ENCODE peak calls at places on chromosomes 3 and 15, in four cellular contexts. P is BE2C, Y is fibroblast of the aortic adventitia, S is esophagus squamous epithelium. C is an unnamed sample.

GRCh38 chr15:60859996-60860494 is 369.1 kb downstream of the RORA start:
- DNase-seq in P (no peak), Y (no peak), S (no peak), C (no peak)

GRCh38 chr3:33848624-33849347 is 50.4 kb downstream of the PDCD6IP start:
- DNase-seq in P (no peak), Y (no peak), S (no peak), C (no peak)

GRCh38 chr3:187186801-187187421 is 10.4 kb upstream of the RTP1 start:
- DNase-seq in P (no peak), Y (peak; percentile 96), S (no peak), C (no peak)

GRCh38 chr3:169091196-169091595 is 572.3 kb downstream of the MECOM start:
- DNase-seq in P (no peak), Y (peak; percentile 73), S (no peak), C (no peak)

GRCh38 chr15:48978638-48979037 is 14.9 kb upstream of the SHC4 start:
- DNase-seq in P (peak; percentile 11), Y (no peak), S (no peak), C (no peak)

GRCh38 chr15:78456391-78456790 is 18.4 kb downstream of the IREB2 start:
- DNase-seq in P (no peak), Y (no peak), S (no peak), C (no peak)

GRCh38 chr3:149579838-149580542 is 77.8 kb downstream of the WWTR1 start:
- DNase-seq in P (no peak), Y (peak; percentile 76), S (no peak), C (no peak)

GRCh38 chr15:52464478-52464877 is 64.2 kb downstream of the MYO5A start:
- DNase-seq in P (no peak), Y (no peak), S (no peak), C (no peak)

GRCh38 chr3:37935756-37936666 is 54.6 kb upstream of the VILL start:
- DNase-seq in P (no peak), Y (peak; percentile 97), S (no peak), C (no peak)

GRCh38 chr3:35739964-35740527 is 100.7 kb downstream of the ARPP21 start:
- DNase-seq in P (no peak), Y (no peak), S (no peak), C (no peak)

GRCh38 chr3:159322322-159322939 is 520.6 kb downstream of the MFSD1 start:
- DNase-seq in P (peak; percentile 60), Y (peak; percentile 17), S (no peak), C (peak; percentile 70)

GRCh38 chr3:40387001-40387894 is at the start of gene ENTPD3:
- DNase-seq in P (peak; percentile 8), Y (no peak), S (no peak), C (peak; percentile 61)

GRCh38 chr15:74784854-74785715 is 3.2 kb downstream of the CSK start:
- DNase-seq in P (no peak), Y (no peak), S (no peak), C (no peak)

GRCh38 chr15:75561888-75562287 is 17.2 kb downstream of the PTPN9 start:
- DNase-seq in P (no peak), Y (no peak), S (no peak), C (no peak)

GRCh38 chr15:64775551-64776401 is at the start of gene RBPMS2:
- DNase-seq in P (peak; percentile 34), Y (no peak), S (no peak), C (peak; percentile 69)

DNA sequence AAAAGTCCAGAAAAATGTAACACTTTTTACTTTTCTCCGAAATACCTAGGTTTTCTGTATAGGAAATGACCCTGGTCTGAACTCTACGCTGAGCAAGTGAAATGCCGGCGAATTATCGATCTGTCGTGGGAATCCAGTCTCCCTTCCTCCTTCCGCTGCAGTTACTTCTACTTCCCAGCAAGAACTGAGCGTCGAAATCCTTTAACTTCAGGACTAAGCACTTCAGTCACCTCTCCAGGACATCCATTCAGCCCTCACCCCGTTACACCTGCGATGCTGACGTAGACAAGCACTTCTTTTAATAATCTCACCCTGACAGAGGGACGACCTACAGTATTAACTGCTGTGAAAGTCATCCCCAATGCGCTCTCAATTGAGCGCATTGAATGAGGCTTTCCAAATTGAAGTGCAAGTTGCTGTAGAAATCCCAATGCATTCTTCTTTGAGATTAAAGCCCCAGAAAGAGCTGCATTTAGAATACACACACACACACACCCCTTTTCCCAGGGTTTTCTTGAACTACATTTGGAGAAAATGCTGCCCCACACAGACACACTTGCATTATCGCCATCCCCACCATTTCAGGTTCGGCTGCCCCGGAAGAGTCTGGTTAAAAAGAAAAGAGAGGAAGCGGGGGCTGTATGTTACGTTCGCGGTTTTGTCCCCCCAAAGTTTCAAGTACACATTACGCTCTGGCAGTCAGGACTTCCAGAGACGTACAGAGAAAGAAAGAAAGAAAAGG is 1.2 kb downstream of the TOP2B start:
- DNase-seq in P (no peak), Y (peak; percentile 33), S (no peak), C (peak; percentile 22)
- TF ChIP-seq CTCF in P (no peak), Y (no peak), S (no peak), C (no peak)

GRCh38 chr3:26118165-26118564 is 328.3 kb downstream of the OXSM start:
- DNase-seq in P (no peak), Y (no peak), S (no peak), C (no peak)
- TF ChIP-seq CTCF in P (no peak), Y (no peak), S (no peak), C (no peak)

GRCh38 chr3:176647988-176648387 is 549.3 kb downstream of the TBL1XR1 start:
- DNase-seq in P (no peak), Y (no peak), S (no peak), C (no peak)

GRCh38 chr3:176650478-176650877 is 546.8 kb downstream of the TBL1XR1 start:
- DNase-seq in P (no peak), Y (no peak), S (no peak), C (no peak)

DNA sequence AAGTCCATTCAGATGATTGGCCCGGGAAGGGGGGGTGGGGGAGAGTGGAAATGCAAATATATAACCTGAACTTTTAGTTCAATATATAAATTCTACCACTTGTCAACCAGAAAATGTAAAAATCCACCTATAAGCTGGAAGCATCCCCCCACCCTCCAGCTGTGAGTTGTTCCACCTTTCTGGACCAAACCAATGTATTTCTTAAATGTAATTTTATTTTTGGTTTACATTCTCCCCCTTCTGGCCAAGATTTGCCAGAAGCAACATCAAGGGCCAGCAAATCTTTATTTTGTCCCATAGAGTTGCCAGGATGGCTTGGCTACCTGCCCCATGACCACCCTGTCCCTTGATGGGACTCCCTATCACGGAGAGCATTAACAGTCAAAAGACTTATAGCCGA is 545.7 kb downstream of the TBL1XR1 start:
- DNase-seq in P (no peak), Y (no peak), S (no peak), C (no peak)
- TF ChIP-seq CTCF in P (peak; percentile 7), Y (no peak), S (no peak), C (no peak)

DNA sequence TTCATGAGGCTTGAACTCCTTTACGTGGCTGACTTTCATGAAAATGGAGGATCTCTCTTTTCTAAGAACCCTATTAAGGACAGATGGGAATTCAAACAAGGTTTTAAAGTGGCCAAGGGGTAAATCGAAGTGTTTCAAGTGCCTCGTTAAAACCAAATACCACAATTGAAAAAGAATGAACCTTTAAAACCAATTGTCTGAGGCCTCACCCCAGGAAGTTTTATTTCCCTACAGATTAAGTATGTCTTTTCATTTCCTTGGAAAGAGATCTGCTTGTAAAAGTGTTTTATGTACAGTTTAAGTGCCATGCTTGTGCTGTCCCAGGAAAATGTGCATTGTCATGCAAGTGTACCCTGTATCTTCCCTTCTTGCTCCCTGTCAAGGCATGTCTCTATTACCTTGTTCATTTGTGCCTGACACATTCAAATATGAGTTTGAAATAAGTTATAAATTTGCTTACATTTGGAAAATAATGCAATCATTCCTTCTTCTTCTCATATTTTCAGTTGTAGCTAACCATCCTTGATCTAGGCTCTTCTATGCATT is 138.7 kb downstream of the ZPLD1 start:
- DNase-seq in P (no peak), Y (no peak), S (no peak), C (no peak)
- TF ChIP-seq CTCF in P (no peak), Y (no peak), S (no peak), C (no peak)

GRCh38 chr3:53043738-53044137 is 2.1 kb downstream of the SFMBT1 start:
- DNase-seq in P (no peak), Y (no peak), S (no peak), C (no peak)

GRCh38 chr3:53045784-53046170 is at the start of gene SFMBT1:
- DNase-seq in P (peak; percentile 61), Y (peak; percentile 34), S (no peak), C (peak; percentile 77)

GRCh38 chr3:53045107-53045783 is 628 bp downstream of the SFMBT1 start:
- DNase-seq in P (peak; percentile 47), Y (peak; percentile 27), S (no peak), C (peak; percentile 72)

GRCh38 chr3:53044371-53045106 is 1.3 kb downstream of the SFMBT1 start:
- DNase-seq in P (no peak), Y (peak; percentile 47), S (no peak), C (no peak)

DNA sequence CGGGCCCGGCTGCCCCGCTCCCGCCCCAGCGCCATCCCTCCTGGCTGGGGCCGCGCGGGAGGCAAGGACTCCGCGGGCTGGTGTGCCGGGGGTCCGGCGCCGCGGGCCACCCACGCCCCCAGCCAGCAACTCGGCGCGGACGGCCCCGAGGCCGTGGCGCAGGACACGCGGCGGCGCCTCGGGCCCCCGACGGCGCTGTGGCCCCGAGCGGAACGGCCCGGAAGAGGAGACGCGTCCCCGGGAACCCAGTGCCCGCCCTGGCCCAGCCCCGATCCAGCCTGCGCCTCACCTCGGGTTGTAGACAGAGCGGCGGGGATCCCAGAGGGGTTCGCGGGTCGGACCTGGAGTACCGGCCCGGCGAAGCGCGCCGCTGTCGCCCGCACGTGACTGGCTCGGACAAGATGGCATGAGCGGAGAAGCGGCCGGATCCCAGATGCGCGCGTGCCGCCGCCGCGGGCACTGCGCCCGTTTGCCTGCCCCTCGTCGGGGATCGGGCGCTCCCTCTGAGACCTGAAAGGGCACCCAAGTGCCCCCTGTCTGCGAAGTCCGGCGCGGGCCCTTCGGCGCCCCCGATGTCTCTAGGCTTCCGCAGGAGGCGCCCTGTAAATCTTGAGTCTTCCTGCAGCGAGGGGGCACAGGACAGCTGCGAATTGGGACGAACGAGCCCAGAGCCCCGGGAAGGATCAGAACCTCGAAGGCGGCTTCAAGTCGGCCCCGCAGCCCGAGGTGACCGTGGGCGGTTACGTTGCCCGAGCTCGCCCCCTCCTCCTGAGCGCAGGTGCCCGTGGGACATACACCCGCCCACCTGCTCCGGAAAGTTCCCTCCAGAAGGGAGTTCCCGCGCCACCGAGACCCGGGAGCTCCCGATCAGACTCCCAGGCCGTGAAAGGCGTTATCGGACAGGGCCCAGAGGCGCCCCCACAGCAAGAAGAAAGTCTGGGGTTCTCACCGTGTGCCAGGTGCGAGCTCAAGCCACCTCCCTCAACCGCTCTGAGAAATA is 598 bp upstream of the SFMBT1 start:
- DNase-seq in P (peak; percentile 24), Y (no peak), S (no peak), C (peak; percentile 59)
- TF ChIP-seq CTCF in P (no peak), Y (peak; percentile 39), S (peak; percentile 58), C (no peak)

GRCh38 chr3:84961492-84962255 is 2.9 kb downstream of the CADM2 start:
- DNase-seq in P (peak; percentile 40), Y (no peak), S (no peak), C (peak; percentile 32)

GRCh38 chr3:84960581-84960980 is 1.8 kb downstream of the CADM2 start:
- DNase-seq in P (peak; percentile 25), Y (no peak), S (no peak), C (no peak)

GRCh38 chr3:84960994-84961393 is 2.2 kb downstream of the CADM2 start:
- DNase-seq in P (no peak), Y (no peak), S (no peak), C (no peak)

GRCh38 chr3:84959470-84960380 is 936 bp downstream of the CADM2 start:
- DNase-seq in P (peak; percentile 83), Y (no peak), S (no peak), C (peak; percentile 29)

GRCh38 chr3:84958495-84959469 is at the start of gene CADM2:
- DNase-seq in P (peak; percentile 97), Y (peak; percentile 35), S (peak; percentile 10), C (peak; percentile 95)
- TF ChIP-seq CTCF in P (peak; percentile 29), Y (peak; percentile 14), S (peak; percentile 36), C (no peak)